ENCODE peak calls at places on chromosomes 2 and 18, in eight cellular contexts. D, M, K, C, N, T, Z and A are unnamed samples.

GRCh38 chr18:79680100-79680879 is 687 bp downstream of the CTDP1 start:
- DNase-seq in D (no peak), M (no peak), K (no peak), C (peak; percentile 49), N (peak; percentile 38), T (no peak), Z (peak; percentile 45), A (peak; percentile 41)

GRCh38 chr18:44599409-44599808 is 81.3 kb upstream of the SETBP1 start:
- DNase-seq in D (no peak), M (no peak), K (no peak), C (peak; percentile 55), N (no peak), T (no peak), Z (peak; percentile 31), A (no peak)

GRCh38 chr2:240164586-240164985 is 24.1 kb upstream of the OTOS start:
- DNase-seq in D (no peak), M (no peak), K (peak; percentile 11), C (no peak), N (no peak), T (no peak), Z (no peak), A (no peak)

GRCh38 chr2:68365087-68365486 is at the start of gene PLEK:
- DNase-seq in D (no peak), M (no peak), K (no peak), C (no peak), N (no peak), T (peak; percentile 60), Z (no peak), A (peak; percentile 89)

GRCh38 chr2:189261431-189261841 is 81.9 kb upstream of the COL5A2 start:
- DNase-seq in D (no peak), M (no peak), K (no peak), C (peak; percentile 79), N (no peak), T (no peak), Z (peak; percentile 90), A (no peak)

GRCh38 chr2:30230479-30230854 is 867 bp upstream of the LBH start:
- DNase-seq in D (no peak), M (no peak), K (peak; percentile 84), C (peak; percentile 47), N (peak; percentile 43), T (no peak), Z (peak; percentile 38), A (no peak)

GRCh38 chr18:22219568-22220355 is 50.4 kb downstream of the GATA6 start:
- DNase-seq in D (no peak), M (peak; percentile 3), K (no peak), C (no peak), N (no peak), T (no peak), Z (no peak), A (no peak)

GRCh38 chr18:60047556-60047955 is 147.8 kb downstream of the PMAIP1 start:
- DNase-seq in D (no peak), M (no peak), K (no peak), C (no peak), N (no peak), T (no peak), Z (no peak), A (no peak)

GRCh38 chr2:154960802-154961583 is 262.5 kb downstream of the KCNJ3 start:
- DNase-seq in D (no peak), M (no peak), K (no peak), C (no peak), N (no peak), T (no peak), Z (no peak), A (peak; percentile 48)

GRCh38 chr2:30948857-30949256 is 141.6 kb upstream of the CAPN13 start:
- DNase-seq in D (no peak), M (no peak), K (no peak), C (no peak), N (no peak), T (no peak), Z (no peak), A (no peak)

GRCh38 chr2:112829931-112830330 is 6.6 kb downstream of the IL1B start:
- DNase-seq in D (no peak), M (no peak), K (no peak), C (no peak), N (no peak), T (no peak), Z (no peak), A (no peak)

GRCh38 chr18:3368193-3368592 is 81.8 kb upstream of the TGIF1 start:
- DNase-seq in D (no peak), M (no peak), K (no peak), C (peak; percentile 8), N (no peak), T (no peak), Z (peak; percentile 61), A (no peak)

GRCh38 chr2:133718688-133719201 is 150.5 kb upstream of the NCKAP5 start:
- DNase-seq in D (peak; percentile 59), M (no peak), K (no peak), C (peak; percentile 89), N (no peak), T (no peak), Z (peak; percentile 35), A (no peak)

GRCh38 chr2:100733344-100734187 is 86.4 kb upstream of the NPAS2 start:
- DNase-seq in D (peak; percentile 36), M (no peak), K (no peak), C (peak; percentile 53), N (no peak), T (peak; percentile 60), Z (peak; percentile 93), A (no peak)

GRCh38 chr2:100731535-100731981 is 88.4 kb upstream of the NPAS2 start:
- DNase-seq in D (no peak), M (no peak), K (no peak), C (no peak), N (no peak), T (no peak), Z (peak; percentile 64), A (no peak)

GRCh38 chr2:100736121-100736915 is 83.6 kb upstream of the NPAS2 start:
- DNase-seq in D (no peak), M (no peak), K (no peak), C (no peak), N (no peak), T (no peak), Z (no peak), A (no peak)

GRCh38 chr2:100726866-100727265 is 93.1 kb upstream of the NPAS2 start:
- DNase-seq in D (no peak), M (no peak), K (no peak), C (no peak), N (no peak), T (no peak), Z (no peak), A (no peak)

GRCh38 chr2:100730290-100730868 is 89.6 kb upstream of the NPAS2 start:
- DNase-seq in D (peak; percentile 34), M (peak; percentile 62), K (no peak), C (peak; percentile 76), N (peak; percentile 23), T (peak; percentile 66), Z (peak; percentile 85), A (peak; percentile 41)
- TF ChIP-seq CTCF in D (peak; percentile 90), M (peak; percentile 76), K (no peak), C (peak; percentile 90), N (peak; percentile 56), T (peak; percentile 39), Z (peak; percentile 91), A (peak; percentile 42)

GRCh38 chr18:78519394-78520062 is 460.1 kb upstream of the SALL3 start:
- DNase-seq in D (no peak), M (no peak), K (no peak), C (no peak), N (no peak), T (no peak), Z (no peak), A (no peak)

GRCh38 chr18:78521136-78521535 is 458.5 kb upstream of the SALL3 start:
- DNase-seq in D (no peak), M (no peak), K (no peak), C (no peak), N (no peak), T (no peak), Z (no peak), A (no peak)

GRCh38 chr18:78523850-78524249 is 455.8 kb upstream of the SALL3 start:
- DNase-seq in D (no peak), M (no peak), K (no peak), C (no peak), N (no peak), T (no peak), Z (no peak), A (no peak)

GRCh38 chr18:78521744-78522143 is 457.9 kb upstream of the SALL3 start:
- DNase-seq in D (no peak), M (no peak), K (no peak), C (no peak), N (no peak), T (no peak), Z (no peak), A (no peak)

GRCh38 chr18:78522507-78522906 is 457.1 kb upstream of the SALL3 start:
- DNase-seq in D (no peak), M (no peak), K (no peak), C (no peak), N (no peak), T (no peak), Z (no peak), A (no peak)
- H3K4me3 ChIP-seq in D (no peak overlapping the region), M (no peak overlapping the region), K (no peak overlapping the region), C (no peak overlapping the region), N (no peak overlapping the region), T (no peak overlapping the region), Z (no peak overlapping the region), A (no peak overlapping the region)

GRCh38 chr2:208269091-208269490 is 3.0 kb downstream of the PIKFYVE start:
- DNase-seq in D (no peak), M (no peak), K (no peak), C (no peak), N (peak; percentile 28), T (no peak), Z (no peak), A (no peak)
- TF ChIP-seq CTCF in D (peak; percentile 10), M (peak; percentile 44), K (no peak), C (peak; percentile 44), N (peak; percentile 51), T (no peak), Z (peak; percentile 20), A (no peak)

GRCh38 chr2:216319771-216320170 is 52.5 kb downstream of the MARCHF4 start:
- DNase-seq in D (no peak), M (no peak), K (no peak), C (peak; percentile 37), N (no peak), T (no peak), Z (no peak), A (no peak)

GRCh38 chr2:216318470-216318869 is 53.8 kb downstream of the MARCHF4 start:
- DNase-seq in D (no peak), M (no peak), K (no peak), C (no peak), N (no peak), T (no peak), Z (no peak), A (no peak)

GRCh38 chr2:216315817-216316603 is 56.3 kb downstream of the MARCHF4 start:
- DNase-seq in D (no peak), M (peak; percentile 71), K (no peak), C (peak; percentile 82), N (no peak), T (no peak), Z (peak; percentile 47), A (no peak)

GRCh38 chr2:216316743-216317142 is 55.5 kb downstream of the MARCHF4 start:
- DNase-seq in D (no peak), M (no peak), K (no peak), C (peak; percentile 73), N (no peak), T (no peak), Z (no peak), A (no peak)

DNA sequence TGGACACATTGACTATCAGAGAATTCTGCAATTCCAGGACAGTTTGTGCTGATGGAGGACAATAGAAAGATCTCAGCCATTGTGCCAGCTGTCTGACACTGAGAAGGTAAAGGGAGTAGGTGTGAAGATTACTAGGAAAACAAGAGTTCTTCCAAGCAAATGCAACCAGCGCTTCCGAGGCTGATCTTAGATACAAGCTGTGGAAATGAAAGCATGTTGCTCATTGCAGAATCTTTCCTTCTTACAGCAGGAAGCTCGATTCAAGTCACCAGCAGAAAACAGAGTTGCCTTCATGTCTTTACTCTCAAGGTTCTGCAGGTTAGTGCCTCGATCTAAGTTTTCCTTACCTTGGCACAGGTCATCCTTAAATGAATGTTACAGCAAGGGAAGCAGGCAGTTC is 54.5 kb downstream of the MARCHF4 start:
- DNase-seq in D (no peak), M (no peak), K (no peak), C (no peak), N (no peak), T (no peak), Z (no peak), A (no peak)
- H3K4me3 ChIP-seq in D (no peak overlapping the region), M (no peak overlapping the region), K (no peak overlapping the region), C (no peak overlapping the region), N (no peak overlapping the region), T (no peak overlapping the region), Z (no peak overlapping the region), A (no peak overlapping the region)